ENCODE peak calls at places on chromosomes 4 and X, in four cellular contexts. B is K562, X is WTC11, O is H1. G is an unnamed sample.

GRCh38 chr4:18034099-18034498 is 12.5 kb upstream of the LCORL start:
- DNase-seq in B (no peak), X (no peak), O (no peak), G (no peak)

GRCh38 chr4:47383829-47384427 is 79.6 kb downstream of the COMMD8 start:
- DNase-seq in B (peak), X (no peak), O (no peak), G (peak)

GRCh38 chrX:10981491-10981890 is 129.6 kb upstream of the HCCS start:
- DNase-seq in B (no peak), X (no peak), O (no peak), G (no peak)

GRCh38 chr4:67723949-67724348 is 23.0 kb upstream of the UBA6 start:
- DNase-seq in B (peak), X (peak), O (peak), G (peak)

GRCh38 chrX:134545524-134545923 is 85.6 kb downstream of the HPRT1 start:
- DNase-seq in B (no peak), X (peak), O (no peak), G (no peak)

GRCh38 chr4:15182600-15183222 is 180.4 kb downstream of the CPEB2 start:
- DNase-seq in B (no peak), X (no peak), O (no peak), G (no peak)

GRCh38 chr4:169956441-169956840 is 69.8 kb downstream of the MFAP3L start:
- DNase-seq in B (no peak), X (no peak), O (no peak), G (no peak)

GRCh38 chr4:3368841-3369760 is 72.7 kb upstream of the HGFAC start:
- DNase-seq in B (no peak), X (no peak), O (peak), G (peak)

GRCh38 chrX:25432396-25432795 is 416.6 kb upstream of the ARX start:
- DNase-seq in B (no peak), X (no peak), O (no peak), G (no peak)

GRCh38 chrX:40158036-40158706 is 60.4 kb upstream of the BCOR start:
- DNase-seq in B (no peak), X (peak), O (peak), G (no peak)

GRCh38 chr4:158410272-158410671 is 111.4 kb upstream of the RXFP1 start:
- DNase-seq in B (peak), X (no peak), O (no peak), G (no peak)

GRCh38 chr4:121593760-121594159 is 103.0 kb downstream of the ANXA5 start:
- DNase-seq in B (no peak), X (no peak), O (no peak), G (no peak)

GRCh38 chrX:72465882-72466281 is 106.8 kb downstream of the HDAC8 start:
- DNase-seq in B (peak), X (no peak), O (no peak), G (no peak)

GRCh38 chr4:101205878-101206277 is 141.4 kb downstream of the PPP3CA start:
- DNase-seq in B (peak), X (no peak), O (no peak), G (no peak)

GRCh38 chr4:182143086-182143821 is 99.9 kb upstream of the TENM3 start:
- DNase-seq in B (no peak), X (peak), O (no peak), G (no peak)

GRCh38 chr4:16598241-16599224 is 299.9 kb downstream of the LDB2 start:
- DNase-seq in B (no peak), X (no peak), O (no peak), G (no peak)

GRCh38 chr4:26793750-26794149 is 66.9 kb upstream of the STIM2 start:
- DNase-seq in B (peak), X (no peak), O (no peak), G (no peak)

GRCh38 chr4:44804301-44804700 is 77.9 kb upstream of the GNPDA2 start:
- DNase-seq in B (no peak), X (no peak), O (no peak), G (no peak)

GRCh38 chr4:8528713-8529112 is 51.5 kb upstream of the GPR78 start:
- DNase-seq in B (no peak), X (no peak), O (no peak), G (no peak)

GRCh38 chr4:52983563-52984303 is 121.6 kb downstream of the RASL11B start:
- DNase-seq in B (peak), X (no peak), O (no peak), G (peak)

GRCh38 chr4:26055855-26056254 is 141.8 kb downstream of the SMIM20 start:
- DNase-seq in B (no peak), X (no peak), O (no peak), G (no peak)

GRCh38 chr4:13892739-13893105 is 265.2 kb upstream of the BOD1L1 start:
- DNase-seq in B (no peak), X (no peak), O (no peak), G (no peak)

GRCh38 chr4:54588404-54588803 is 69.4 kb upstream of the KIT start:
- DNase-seq in B (peak), X (no peak), O (no peak), G (no peak)

GRCh38 chr4:9758641-9759317 is 22.7 kb upstream of the DRD5 start:
- DNase-seq in B (no peak), X (no peak), O (no peak), G (no peak)

GRCh38 chr4:116862592-116862991 is 222.8 kb downstream of the TRAM1L1 start:
- DNase-seq in B (no peak), X (no peak), O (no peak), G (no peak)

GRCh38 chr4:6444587-6444986 is 27.8 kb downstream of the PPP2R2C start:
- DNase-seq in B (no peak), X (no peak), O (no peak), G (no peak)

GRCh38 chrX:12987900-12988594 is 13.1 kb downstream of the TMSB4X start:
- DNase-seq in B (no peak), X (no peak), O (no peak), G (no peak)

GRCh38 chrX:794311-794710 is 163.7 kb downstream of the SHOX start:
- DNase-seq in B (no peak), X (no peak), O (peak), G (no peak)

GRCh38 chr4:186481998-186482790 is 73.2 kb downstream of the MTNR1A start:
- DNase-seq in B (no peak), X (peak), O (peak), G (no peak)

GRCh38 chrX:138128025-138128671 is 562.2 kb downstream of the ZIC3 start:
- DNase-seq in B (peak), X (no peak), O (peak), G (peak)

GRCh38 chr4:8331567-8331955 is 62.0 kb downstream of the HTRA3 start:
- DNase-seq in B (no peak), X (no peak), O (no peak), G (no peak)

GRCh38 chr4:18844726-18845125 is 823.2 kb upstream of the LCORL start:
- DNase-seq in B (no peak), X (no peak), O (no peak), G (no peak)

GRCh38 chr4:85000343-85000742 is 33.9 kb upstream of the WDFY3 start:
- DNase-seq in B (no peak), X (no peak), O (no peak), G (no peak)

GRCh38 chr4:85005865-85006377 is 39.4 kb upstream of the WDFY3 start:
- DNase-seq in B (no peak), X (no peak), O (no peak), G (no peak)
- TF ChIP-seq TEAD4 in B (no peak), X (no peak), O (no peak), G (no peak)

DNA sequence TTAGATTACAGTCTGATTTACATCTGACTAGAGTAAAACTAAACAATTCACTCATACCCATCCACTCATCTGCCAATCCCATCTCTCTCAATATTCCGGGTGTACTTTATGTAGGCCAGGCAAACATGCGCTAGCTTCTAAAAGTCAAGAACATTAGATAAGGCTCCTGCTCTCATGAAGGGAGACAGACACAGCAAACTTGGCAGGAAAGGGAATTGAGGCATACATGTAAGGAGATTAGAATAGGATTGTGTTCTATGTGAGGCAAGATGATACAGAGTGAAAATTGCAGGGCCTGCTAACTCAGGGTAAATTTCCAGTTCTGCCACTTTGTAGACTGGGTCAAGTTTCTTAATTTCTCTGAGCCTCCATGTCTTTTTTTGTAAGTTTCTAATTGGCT is 135.8 kb downstream of the CDS1 start:
- DNase-seq in B (no peak), X (no peak), O (no peak), G (no peak)
- TF ChIP-seq TEAD4 in B (no peak), X (no peak), O (no peak), G (no peak)

DNA sequence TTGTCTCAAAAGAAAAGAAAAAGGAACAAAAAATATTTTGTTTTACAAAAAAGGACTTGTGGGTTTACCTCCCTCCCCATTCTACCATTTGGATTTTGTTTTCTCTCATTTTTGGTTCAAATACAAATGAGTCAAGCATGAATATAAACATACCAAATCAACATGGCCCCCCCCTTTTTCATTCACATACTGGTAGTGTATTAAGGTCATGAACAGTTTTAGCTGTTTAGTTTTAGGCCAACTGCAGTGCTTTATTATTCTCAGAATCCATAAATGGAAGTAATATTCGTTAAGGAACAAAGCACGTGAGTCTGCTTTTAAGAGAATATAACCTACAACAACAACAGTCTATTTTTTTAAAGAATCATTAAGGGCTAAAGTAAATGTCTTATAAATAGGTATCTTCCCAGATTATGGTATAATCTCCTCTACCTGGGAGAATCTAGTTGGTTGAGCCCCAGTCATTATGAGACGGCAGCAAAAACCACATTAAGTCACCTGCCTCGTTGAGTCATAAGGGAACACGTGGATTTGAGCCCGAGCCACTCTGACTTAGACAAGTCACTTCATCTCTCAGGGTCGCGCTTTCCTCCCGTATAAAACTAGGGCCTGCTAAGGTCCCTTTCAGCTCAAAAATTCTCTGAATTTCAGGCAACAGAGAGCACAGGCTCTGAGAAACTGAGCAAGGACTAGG is 26.7 kb downstream of the BCLAF3 start:
- DNase-seq in B (no peak), X (no peak), O (no peak), G (no peak)
- TF ChIP-seq TEAD4 in B (no peak), X (no peak), O (no peak), G (no peak)

GRCh38 chrX:19024366-19024765 is 40.5 kb upstream of the PHKA2 start:
- DNase-seq in B (no peak), X (no peak), O (no peak), G (no peak)
- TF ChIP-seq TEAD4 in B (no peak), X (no peak), O (no peak), G (no peak)

G was measured in SK-N-SH.